ENCODE peak calls at places on chromosomes 5 and 9, in eight cellular contexts. N, H, F, S, W, E, V and G are unnamed samples.

GRCh38 chr5:127838661-127839060 is 135.5 kb downstream of the CCDC192 start:
- DNase-seq in N (no peak), V (no peak), H (no peak), F (no peak), S (no peak), W (no peak), E (no peak), G (no peak)

GRCh38 chr9:136314944-136315343 is 11.1 kb upstream of the CCDC187 start:
- DNase-seq in S (no peak), F (no peak), V (no peak), H (no peak), W (no peak), E (no peak), N (no peak), G (no peak)

GRCh38 chr9:108001219-108001618 is 511.6 kb upstream of the KLF4 start:
- DNase-seq in N (no peak), S (no peak), F (no peak), W (no peak), V (no peak), E (no peak), H (no peak), G (no peak)

GRCh38 chr9:70911791-70912190 is 209.6 kb downstream of the TRPM3 start:
- DNase-seq in E (no peak), N (no peak), W (no peak), S (no peak), H (no peak), F (no peak), V (no peak), G (no peak)

GRCh38 chr5:154771383-154771901 is 16.3 kb downstream of the LARP1 start:
- DNase-seq in V (no peak), N (no peak), F (no peak), H (no peak), E (no peak), S (no peak), W (no peak), G (no peak)

GRCh38 chr9:97615439-97616072 is 17.6 kb downstream of the TSTD2 start:
- DNase-seq in S (peak; percentile 70), H (no peak), V (peak; percentile 27), E (peak; percentile 55), F (no peak), N (no peak), W (peak; percentile 39), G (no peak)

GRCh38 chr9:110191616-110192015 is 16.3 kb downstream of the C9orf152 start:
- DNase-seq in S (no peak), N (no peak), W (no peak), E (no peak), F (no peak), H (no peak), V (no peak), G (no peak)

GRCh38 chr9:35688558-35689350 is 971 bp downstream of the TPM2 start:
- DNase-seq in S (no peak), E (no peak), N (no peak), V (no peak), W (no peak), F (no peak), H (no peak), G (no peak)

GRCh38 chr9:131520448-131520847 is 10.6 kb downstream of the UCK1 start:
- DNase-seq in V (no peak), N (no peak), E (no peak), S (no peak), H (no peak), W (no peak), F (no peak), G (no peak)

GRCh38 chr9:121650220-121651013 is 1.0 kb upstream of the DAB2IP start:
- DNase-seq in F (peak; percentile 85), S (peak; percentile 84), H (no peak), E (no peak), N (peak; percentile 20), W (no peak), V (no peak), G (peak; percentile 92)

GRCh38 chr5:78669331-78669730 is 20.8 kb upstream of the LHFPL2 start:
- DNase-seq in H (no peak), W (no peak), V (no peak), N (no peak), S (no peak), F (no peak), E (no peak), G (no peak)

GRCh38 chr5:93883459-93883858 is 142.1 kb upstream of the POU5F2 start:
- DNase-seq in N (no peak), W (no peak), E (no peak), H (no peak), S (no peak), V (no peak), F (no peak), G (no peak)

GRCh38 chr9:109117856-109118801 is 1.6 kb downstream of the TMEM245 start:
- DNase-seq in W (peak; percentile 7), S (peak; percentile 19), F (no peak), E (no peak), V (no peak), N (no peak), H (peak; percentile 19), G (no peak)